ENCODE peak calls at places on chromosome 13, in eight cellular contexts. O, T, U, Q, D, K, Z and G are unnamed samples.

GRCh38 chr13:72808917-72809500 is 27.1 kb downstream of the PIBF1 start:
- DNase-seq in O (no peak), T (no peak), U (no peak), Q (no peak), D (no peak), K (no peak), Z (peak; percentile 8), G (no peak)

GRCh38 chr13:106337096-106337495 is 198.4 kb downstream of the EFNB2 start:
- DNase-seq in O (no peak), T (no peak), U (no peak), Q (no peak), D (no peak), K (no peak), Z (no peak), G (no peak)

GRCh38 chr13:35891486-35891885 is 239.7 kb downstream of the DCLK1 start:
- DNase-seq in O (no peak), T (no peak), U (no peak), Q (no peak), D (no peak), K (no peak), Z (no peak), G (no peak)

GRCh38 chr13:113489549-113490495 is 689 bp downstream of the DCUN1D2 start:
- DNase-seq in O (peak; percentile 24), T (peak; percentile 38), U (peak; percentile 50), Q (peak; percentile 38), D (peak; percentile 51), K (peak; percentile 22), Z (peak; percentile 69), G (peak; percentile 26)

GRCh38 chr13:38824342-38824741 is 137.5 kb downstream of the FREM2 start:
- DNase-seq in O (no peak), T (no peak), U (peak; percentile 19), Q (no peak), D (no peak), K (no peak), Z (no peak), G (no peak)

GRCh38 chr13:59745395-59745788 is 418.3 kb downstream of the DIAPH3 start:
- DNase-seq in O (no peak), T (no peak), U (no peak), Q (no peak), D (no peak), K (no peak), Z (peak; percentile 16), G (no peak)

GRCh38 chr13:102830646-102831045 is 15.2 kb upstream of the ERCC5 start:
- DNase-seq in O (no peak), T (peak; percentile 41), U (no peak), Q (no peak), D (no peak), K (no peak), Z (peak; percentile 54), G (no peak)

GRCh38 chr13:75873499-75873898 is 237.4 kb downstream of the LMO7 start:
- DNase-seq in O (no peak), T (no peak), U (no peak), Q (no peak), D (no peak), K (no peak), Z (no peak), G (no peak)

GRCh38 chr13:19567820-19568534 is 6.6 kb upstream of the TPTE2 start:
- DNase-seq in O (no peak), T (no peak), U (peak; percentile 44), Q (no peak), D (no peak), K (no peak), Z (no peak), G (no peak)

GRCh38 chr13:98879965-98880364 is 97.9 kb downstream of the DOCK9 start:
- DNase-seq in O (no peak), T (no peak), U (no peak), Q (no peak), D (no peak), K (no peak), Z (no peak), G (no peak)

GRCh38 chr13:76879211-76879875 is 6.9 kb downstream of the KCTD12 start:
- DNase-seq in O (peak; percentile 27), T (peak; percentile 38), U (peak; percentile 48), Q (no peak), D (no peak), K (peak; percentile 55), Z (peak; percentile 33), G (no peak)